ENCODE peak calls at places on chromosomes 6 and 20, in seven cellular contexts. M is HEK293T, R is AG08396, D is GM12865, S is neural progenitor cell, Q is endothelial cell, X is choroid plexus epithelial cell. P is an unnamed sample.

GRCh38 chr6:37990762-37991525 is 171.4 kb downstream of the ZFAND3 start:
- DNase-seq in M (no peak), R (peak), D (no peak), S (peak), Q (no peak), X (peak), P (no peak)

GRCh38 chr20:45037050-45037449 is 63.9 kb downstream of the KCNS1 start:
- DNase-seq in M (no peak), R (no peak), D (no peak), S (no peak), Q (no peak), X (peak), P (no peak)

GRCh38 chr20:6473197-6473596 is 294.3 kb upstream of the BMP2 start:
- DNase-seq in M (no peak), R (no peak), D (no peak), S (no peak), Q (no peak), X (peak), P (no peak)

GRCh38 chr6:78460711-78461110 is 406.6 kb upstream of the IRAK1BP1 start:
- DNase-seq in M (no peak), R (no peak), D (no peak), S (no peak), Q (no peak), X (no peak), P (no peak)

GRCh38 chr6:6996124-6996523 is 111.6 kb upstream of the RREB1 start:
- DNase-seq in M (no peak), R (no peak), D (no peak), S (no peak), Q (no peak), X (no peak), P (no peak)

GRCh38 chr6:43205849-43206248 is 23.4 kb downstream of the DNPH1 start:
- DNase-seq in M (no peak), R (no peak), D (no peak), S (no peak), Q (no peak), X (no peak), P (no peak)

GRCh38 chr6:51339728-51340127 is 521.1 kb downstream of the TFAP2B start:
- DNase-seq in M (no peak), R (no peak), D (no peak), S (peak), Q (no peak), X (no peak), P (no peak)

GRCh38 chr20:56380375-56380774 is 11.6 kb downstream of the AURKA start:
- DNase-seq in M (no peak), R (peak), D (no peak), S (no peak), Q (no peak), X (peak), P (no peak)

GRCh38 chr6:108650325-108650724 is 89.6 kb downstream of the FOXO3 start:
- DNase-seq in M (no peak), R (no peak), D (no peak), S (no peak), Q (no peak), X (no peak), P (no peak)

GRCh38 chr20:22572023-22572422 is 12.3 kb downstream of the FOXA2 start:
- DNase-seq in M (no peak), R (no peak), D (no peak), S (no peak), Q (no peak), X (no peak), P (no peak)

GRCh38 chr6:167428664-167429063 is 103.8 kb downstream of the TTLL2 start:
- DNase-seq in M (no peak), R (no peak), D (no peak), S (no peak), Q (no peak), X (no peak), P (no peak)

GRCh38 chr20:5191829-5192569 is 65.2 kb downstream of the CDS2 start:
- DNase-seq in M (peak), R (peak), D (peak), S (peak), Q (peak), X (peak), P (no peak)

GRCh38 chr6:12927746-12928145 is 211.2 kb downstream of the PHACTR1 start:
- DNase-seq in M (no peak), R (no peak), D (no peak), S (no peak), Q (no peak), X (no peak), P (no peak)

GRCh38 chr6:44002071-44002590 is 125.1 kb downstream of the MRPL14 start:
- DNase-seq in M (no peak), R (peak), D (no peak), S (peak), Q (peak), X (no peak), P (no peak)

GRCh38 chr20:59042151-59042795 is at the start of gene PRELID3B:
- DNase-seq in M (no peak), R (peak), D (peak), S (peak), Q (peak), X (peak), P (no peak)

GRCh38 chr20:5160882-5161281 is 34.1 kb downstream of the CDS2 start:
- DNase-seq in M (no peak), R (no peak), D (no peak), S (no peak), Q (no peak), X (peak), P (no peak)

GRCh38 chr6:38375341-38375740 is 264.4 kb downstream of the BTBD9 start:
- DNase-seq in M (no peak), R (no peak), D (no peak), S (no peak), Q (no peak), X (no peak), P (no peak)

GRCh38 chr20:50852085-50852484 is 57.2 kb downstream of the BCAS4 start:
- DNase-seq in M (no peak), R (no peak), D (no peak), S (no peak), Q (no peak), X (no peak), P (no peak)

GRCh38 chr6:168027521-168027920 is 30.1 kb downstream of the KIF25 start:
- DNase-seq in M (no peak), R (no peak), D (no peak), S (no peak), Q (no peak), X (no peak), P (no peak)

GRCh38 chr20:1301031-1301529 is 27.9 kb downstream of the SDCBP2 start:
- DNase-seq in M (no peak), R (peak), D (no peak), S (peak), Q (no peak), X (peak), P (peak)

GRCh38 chr6:146950351-146950835 is 253.8 kb upstream of the STXBP5 start:
- DNase-seq in M (no peak), R (no peak), D (peak), S (no peak), Q (peak), X (peak), P (peak)

GRCh38 chr6:11006060-11006459 is 38.0 kb downstream of the ELOVL2 start:
- DNase-seq in M (no peak), R (no peak), D (no peak), S (no peak), Q (no peak), X (peak), P (no peak)

GRCh38 chr6:13924949-13925881 is at the start of gene RNF182:
- DNase-seq in M (peak), R (peak), D (no peak), S (peak), Q (no peak), X (no peak), P (peak)